ENCODE peak calls at places on chromosomes 5 and 9, in eight cellular contexts. E is T47D; K is NCI-H2107; R is kidney glomerular epithelial cell; V is cardiac septum; Q is CD4-positive, CD25-positive, alpha-beta regulatory T cell; H is mucosa of gallbladder; B is ELR. U is an unnamed sample.

GRCh38 chr9:5879419-5880181 is 11.1 kb upstream of the MLANA start:
- DNase-seq in E (peak; percentile 64), K (no peak), R (peak; percentile 89), V (no peak), Q (no peak), H (peak; percentile 33), B (peak; percentile 91), U (no peak)

GRCh38 chr9:120383611-120383998 is 196.4 kb downstream of the CDK5RAP2 start:
- DNase-seq in E (no peak), K (no peak), R (no peak), V (peak; percentile 63), Q (no peak), H (no peak), B (no peak), U (no peak)

GRCh38 chr9:136147890-136148714 is 29.4 kb upstream of the TMEM250 start:
- DNase-seq in E (no peak), K (no peak), R (no peak), V (no peak), Q (no peak), H (no peak), B (no peak), U (no peak)

GRCh38 chr5:172868924-172869565 is 35.0 kb downstream of the ERGIC1 start:
- DNase-seq in E (peak; percentile 36), K (no peak), R (peak; percentile 86), V (no peak), Q (no peak), H (peak; percentile 58), B (peak; percentile 93), U (peak; percentile 54)

GRCh38 chr9:95778957-95779356 is 96.5 kb upstream of the ERCC6L2 start:
- DNase-seq in E (no peak), K (no peak), R (no peak), V (no peak), Q (no peak), H (peak; percentile 60), B (no peak), U (no peak)

GRCh38 chr5:139747583-139748504 is 47.8 kb upstream of the PSD2 start:
- DNase-seq in E (no peak), K (no peak), R (peak; percentile 75), V (no peak), Q (peak; percentile 24), H (peak; percentile 37), B (peak; percentile 58), U (peak; percentile 48)

GRCh38 chr9:33818832-33819500 is 2.0 kb downstream of the UBE2R2 start:
- DNase-seq in E (no peak), K (no peak), R (peak; percentile 40), V (no peak), Q (no peak), H (no peak), B (peak; percentile 59), U (no peak)

GRCh38 chr5:83473344-83474169 is 2.0 kb downstream of the VCAN start:
- DNase-seq in E (peak; percentile 74), K (no peak), R (peak; percentile 95), V (peak; percentile 89), Q (no peak), H (peak; percentile 91), B (peak; percentile 93), U (peak; percentile 94)

GRCh38 chr9:81002242-81002641 is 687.1 kb downstream of the TLE1 start:
- DNase-seq in E (no peak), K (no peak), R (peak; percentile 67), V (no peak), Q (no peak), H (no peak), B (no peak), U (peak; percentile 28)

GRCh38 chr9:86163503-86163902 is 64.1 kb upstream of the GOLM1 start:
- DNase-seq in E (no peak), K (no peak), R (no peak), V (no peak), Q (no peak), H (no peak), B (peak; percentile 26), U (no peak)

GRCh38 chr5:31598640-31599611 is 40.0 kb upstream of the PDZD2 start:
- DNase-seq in E (peak; percentile 6), K (no peak), R (no peak), V (no peak), Q (no peak), H (no peak), B (no peak), U (no peak)